ENCODE peak calls at places on chromosome 7, in four cellular contexts. One of them, this sample, is unnamed.

GRCh38 chr7:55423277-55423711 is 58.2 kb downstream of the LANCL2 start:
- DNase-seq in SK-N-SH: no peak
- DNase-seq in colonic mucosa: no peak
- DNase-seq in mucosa of descending colon: no peak
- DNase-seq in this sample: no peak

GRCh38 chr7:134710854-134711624 is 64.4 kb downstream of the BPGM start:
- DNase-seq in colonic mucosa: no peak
- DNase-seq in mucosa of descending colon: no peak
- DNase-seq in SK-N-SH: no peak
- DNase-seq in this sample: no peak

GRCh38 chr7:87128883-87129282 is 23.4 kb upstream of the DMTF1 start:
- DNase-seq in SK-N-SH: no peak
- DNase-seq in mucosa of descending colon: no peak
- DNase-seq in colonic mucosa: no peak
- DNase-seq in this sample: no peak

GRCh38 chr7:47516985-47517590 is 64.8 kb downstream of the TNS3 start:
- DNase-seq in colonic mucosa: peak; percentile 75
- DNase-seq in SK-N-SH: no peak
- DNase-seq in mucosa of descending colon: peak; percentile 81
- DNase-seq in this sample: no peak

GRCh38 chr7:77806425-77806824 is 7.9 kb downstream of the PHTF2 start:
- DNase-seq in colonic mucosa: no peak
- DNase-seq in mucosa of descending colon: no peak
- DNase-seq in SK-N-SH: no peak
- DNase-seq in this sample: no peak

GRCh38 chr7:155665957-155666287 is 21.5 kb downstream of the RBM33 start:
- DNase-seq in mucosa of descending colon: no peak
- DNase-seq in colonic mucosa: no peak
- DNase-seq in SK-N-SH: no peak
- DNase-seq in this sample: no peak

GRCh38 chr7:47456210-47456955 is 125.5 kb downstream of the TNS3 start:
- DNase-seq in SK-N-SH: no peak
- DNase-seq in colonic mucosa: no peak
- DNase-seq in mucosa of descending colon: no peak
- DNase-seq in this sample: no peak

GRCh38 chr7:16708496-16708895 is 45.1 kb upstream of the TSPAN13 start:
- DNase-seq in colonic mucosa: no peak
- DNase-seq in mucosa of descending colon: no peak
- DNase-seq in SK-N-SH: no peak
- DNase-seq in this sample: no peak

GRCh38 chr7:50312589-50313162 is 8.2 kb downstream of the IKZF1 start:
- DNase-seq in SK-N-SH: no peak
- DNase-seq in colonic mucosa: no peak
- DNase-seq in mucosa of descending colon: no peak
- DNase-seq in this sample: no peak

GRCh38 chr7:155590215-155591023 is 44.1 kb upstream of the CNPY1 start:
- DNase-seq in mucosa of descending colon: peak; percentile 16
- DNase-seq in SK-N-SH: peak; percentile 72
- DNase-seq in colonic mucosa: no peak
- DNase-seq in this sample: peak; percentile 91

GRCh38 chr7:99379043-99379577 is 4.6 kb downstream of the ARPC1B start:
- DNase-seq in colonic mucosa: peak; percentile 54
- DNase-seq in SK-N-SH: no peak
- DNase-seq in mucosa of descending colon: peak; percentile 59
- DNase-seq in this sample: peak; percentile 87

GRCh38 chr7:44636041-44636580 is 29.7 kb downstream of the OGDH start:
- DNase-seq in SK-N-SH: no peak
- DNase-seq in mucosa of descending colon: no peak
- DNase-seq in colonic mucosa: no peak
- DNase-seq in this sample: no peak

GRCh38 chr7:44637788-44638594 is 31.6 kb downstream of the OGDH start:
- DNase-seq in colonic mucosa: peak; percentile 74
- DNase-seq in SK-N-SH: no peak
- DNase-seq in mucosa of descending colon: peak; percentile 75
- DNase-seq in this sample: peak; percentile 80

GRCh38 chr7:44636926-44637325 is 30.5 kb downstream of the OGDH start:
- DNase-seq in mucosa of descending colon: no peak
- DNase-seq in colonic mucosa: no peak
- DNase-seq in SK-N-SH: no peak
- DNase-seq in this sample: no peak

GRCh38 chr7:44639701-44640321 is 33.4 kb downstream of the OGDH start:
- DNase-seq in mucosa of descending colon: peak; percentile 44
- DNase-seq in colonic mucosa: peak; percentile 64
- DNase-seq in SK-N-SH: peak; percentile 31
- DNase-seq in this sample: no peak

GRCh38 chr7:44638611-44639557 is 32.5 kb downstream of the OGDH start:
- DNase-seq in colonic mucosa: peak; percentile 88
- DNase-seq in mucosa of descending colon: peak; percentile 78
- DNase-seq in SK-N-SH: peak; percentile 67
- DNase-seq in this sample: peak; percentile 91
- TF ChIP-seq CTCF in colonic mucosa: no peak
- TF ChIP-seq CTCF in mucosa of descending colon: no peak
- TF ChIP-seq CTCF in SK-N-SH: peak; percentile 7
- TF ChIP-seq CTCF in this sample: no peak

GRCh38 chr7:75757298-75757676 is 14.7 kb downstream of the CCL26 start:
- DNase-seq in colonic mucosa: no peak
- DNase-seq in SK-N-SH: no peak
- DNase-seq in mucosa of descending colon: no peak
- DNase-seq in this sample: no peak
- H3K4me1 ChIP-seq in colonic mucosa: no peaks in the 10 kb centered on the region
- H3K4me1 ChIP-seq in SK-N-SH: no peaks in the 10 kb centered on the region
- H3K4me1 ChIP-seq in mucosa of descending colon: no peaks in the 10 kb centered on the region
- H3K4me1 ChIP-seq in this sample: no peaks in the 10 kb centered on the region

DNA sequence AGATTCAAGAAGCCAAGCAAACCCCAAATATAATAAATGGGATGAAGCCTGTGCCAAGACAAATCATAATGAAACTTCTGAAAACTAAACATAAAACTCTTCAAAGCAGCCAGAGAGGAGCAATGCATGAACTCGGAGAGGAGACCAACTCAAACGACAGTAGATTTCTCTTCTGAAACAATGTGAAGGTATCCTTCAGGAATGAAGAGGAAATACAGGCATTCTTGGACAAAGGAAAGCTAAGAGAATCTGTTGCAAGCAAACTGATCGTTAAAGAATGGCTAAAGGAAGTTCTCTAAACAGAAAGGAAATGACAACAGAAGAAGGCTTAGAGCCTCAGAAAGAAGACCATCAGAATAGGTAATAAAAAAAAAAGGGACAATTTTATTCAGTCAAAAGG is 6.6 kb downstream of the GNA12 start:
- DNase-seq in colonic mucosa: no peak
- DNase-seq in SK-N-SH: no peak
- DNase-seq in mucosa of descending colon: no peak
- DNase-seq in this sample: no peak
- H3K9me3 ChIP-seq in colonic mucosa: no peaks in the 10 kb centered on the region
- H3K9me3 ChIP-seq in SK-N-SH: no peaks in the 10 kb centered on the region
- H3K9me3 ChIP-seq in mucosa of descending colon: no peaks in the 10 kb centered on the region
- H3K9me3 ChIP-seq in this sample: no peaks in the 10 kb centered on the region

GRCh38 chr7:148296994-148297644 is 293.4 kb upstream of the C7orf33 start:
- DNase-seq in SK-N-SH: no peak
- DNase-seq in mucosa of descending colon: no peak
- DNase-seq in colonic mucosa: no peak
- DNase-seq in this sample: no peak
- TF ChIP-seq CTCF in SK-N-SH: peak; percentile 35
- TF ChIP-seq CTCF in mucosa of descending colon: no peak
- TF ChIP-seq CTCF in colonic mucosa: no peak
- TF ChIP-seq CTCF in this sample: no peak

DNA sequence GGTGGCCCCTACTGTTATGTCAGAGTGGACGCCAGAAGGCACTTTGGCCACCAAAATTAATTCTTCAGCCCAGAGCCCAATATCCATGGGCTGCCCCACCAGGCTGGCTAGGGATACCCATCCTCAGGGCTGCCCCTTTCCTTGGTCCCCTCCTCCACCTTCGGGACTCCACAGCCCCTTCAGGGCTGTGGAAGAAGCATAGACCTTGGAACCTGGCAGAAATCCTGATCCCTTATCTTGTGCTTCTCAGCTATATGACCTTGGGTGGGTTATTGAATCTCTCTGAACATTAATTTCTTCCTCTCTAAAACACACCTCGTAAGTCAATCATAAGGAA is 499 bp upstream of the TMUB1 start:
- DNase-seq in SK-N-SH: no peak
- DNase-seq in mucosa of descending colon: no peak
- DNase-seq in colonic mucosa: no peak
- DNase-seq in this sample: no peak
- H3K4me1 ChIP-seq in SK-N-SH: peaks cover 37% of the 10 kb centered on the region
- H3K4me1 ChIP-seq in mucosa of descending colon: peaks cover 46% of the 10 kb centered on the region
- H3K4me1 ChIP-seq in colonic mucosa: peaks cover 26% of the 10 kb centered on the region
- H3K4me1 ChIP-seq in this sample: peaks cover 74% of the 10 kb centered on the region

GRCh38 chr7:158933468-158934139 is 77.2 kb downstream of the DYNC2I1 start:
- DNase-seq in colonic mucosa: no peak
- DNase-seq in SK-N-SH: no peak
- DNase-seq in mucosa of descending colon: no peak
- DNase-seq in this sample: no peak
- H3K9me3 ChIP-seq in colonic mucosa: no peaks in the 10 kb centered on the region
- H3K9me3 ChIP-seq in SK-N-SH: no peaks in the 10 kb centered on the region
- H3K9me3 ChIP-seq in mucosa of descending colon: peaks cover 12% of the 10 kb centered on the region
- H3K9me3 ChIP-seq in this sample: peaks cover 3% of the 10 kb centered on the region